ENCODE peak calls at places on chromosomes 4 and X, in six cellular contexts. O is A549, I is K562, A is HepG2, E is GM12878, K is endothelial cell of umbilical vein. H is an unnamed sample.

GRCh38 chr4:160129439-160129838 is 1026.6 kb downstream of the RAPGEF2 start:
- DNase-seq in O (peak), I (no peak), A (no peak), E (no peak), K (no peak), H (no peak)

GRCh38 chr4:174198396-174199179 is 84.9 kb downstream of the FBXO8 start:
- DNase-seq in O (peak), I (peak), A (no peak), E (no peak), K (peak), H (no peak)

GRCh38 chr4:137502730-137503129 is 29.6 kb downstream of the PCDH18 start:
- DNase-seq in O (no peak), I (no peak), A (no peak), E (no peak), K (no peak), H (no peak)

GRCh38 chrX:21711126-21711847 is 46.6 kb downstream of the SMPX start:
- DNase-seq in O (no peak), I (no peak), A (no peak), E (no peak), K (no peak), H (no peak)

GRCh38 chr4:79653871-79654270 is 245.8 kb upstream of the GK2 start:
- DNase-seq in O (no peak), I (no peak), A (no peak), E (no peak), K (no peak), H (no peak)

GRCh38 chr4:153023692-153024394 is 87.7 kb downstream of the FHDC1 start:
- DNase-seq in O (no peak), I (peak), A (no peak), E (no peak), K (no peak), H (peak)

GRCh38 chr4:120517966-120518365 is 404.6 kb downstream of the PRDM5 start:
- DNase-seq in O (peak), I (no peak), A (peak), E (peak), K (peak), H (peak)

GRCh38 chr4:19577121-19577520 is 674.6 kb upstream of the SLIT2 start:
- DNase-seq in O (no peak), I (no peak), A (no peak), E (no peak), K (no peak), H (no peak)

GRCh38 chrX:38028300-38028699 is 21.9 kb downstream of the SYTL5 start:
- DNase-seq in O (no peak), I (no peak), A (no peak), E (no peak), K (no peak), H (no peak)

GRCh38 chr4:139899346-139899745 is 233.7 kb downstream of the MGST2 start:
- DNase-seq in O (no peak), I (no peak), A (no peak), E (no peak), K (no peak), H (no peak)

GRCh38 chr4:98801259-98801725 is 127.6 kb downstream of the EIF4E start:
- DNase-seq in O (no peak), I (peak), A (no peak), E (no peak), K (no peak), H (no peak)

GRCh38 chr4:528296-528695 is 29.3 kb downstream of the PIGG start:
- DNase-seq in O (no peak), I (no peak), A (no peak), E (no peak), K (no peak), H (no peak)

GRCh38 chr4:76011700-76012387 is 4.5 kb upstream of the CXCL9 start:
- DNase-seq in O (no peak), I (no peak), A (no peak), E (peak), K (peak), H (no peak)

GRCh38 chr4:167222098-167222497 is 12.2 kb downstream of the SPOCK3 start:
- DNase-seq in O (no peak), I (no peak), A (no peak), E (peak), K (no peak), H (peak)

GRCh38 chr4:189941005-189941450 is 356 bp downstream of the FRG1 start:
- DNase-seq in O (no peak), I (no peak), A (no peak), E (no peak), K (no peak), H (no peak)

GRCh38 chrX:15714529-15714928 is 23.5 kb upstream of the CA5B start:
- DNase-seq in O (no peak), I (no peak), A (no peak), E (no peak), K (peak), H (no peak)

GRCh38 chrX:46575991-46576392 is 2.4 kb downstream of the CHST7 start:
- DNase-seq in O (no peak), I (no peak), A (peak), E (no peak), K (peak), H (no peak)

GRCh38 chrX:129755779-129756650 is 17.2 kb downstream of the XPNPEP2 start:
- DNase-seq in O (no peak), I (peak), A (no peak), E (no peak), K (no peak), H (peak)

GRCh38 chr4:48603366-48604003 is 113.4 kb downstream of the ZAR1 start:
- DNase-seq in O (peak), I (no peak), A (peak), E (no peak), K (no peak), H (no peak)

GRCh38 chr4:69497081-69497480 is 1.4 kb upstream of the UGT2B4 start:
- DNase-seq in O (no peak), I (no peak), A (no peak), E (no peak), K (no peak), H (no peak)

GRCh38 chrX:93242897-93243296 is 430.5 kb downstream of the NAP1L3 start:
- DNase-seq in O (no peak), I (no peak), A (no peak), E (no peak), K (no peak), H (no peak)

GRCh38 chrX:47637546-47638195 is 7.9 kb upstream of the CFP start:
- DNase-seq in O (no peak), I (no peak), A (no peak), E (no peak), K (peak), H (no peak)

GRCh38 chr4:39970559-39971270 is 7.0 kb downstream of the PDS5A start:
- DNase-seq in O (peak), I (peak), A (peak), E (no peak), K (no peak), H (peak)

GRCh38 chr4:118154643-118155042 is 120.4 kb downstream of the NDST3 start:
- DNase-seq in O (no peak), I (no peak), A (no peak), E (no peak), K (no peak), H (no peak)

GRCh38 chrX:107675823-107676555 is 47.7 kb downstream of the PRPS1 start:
- DNase-seq in O (no peak), I (peak), A (no peak), E (no peak), K (no peak), H (peak)

GRCh38 chr4:82491251-82491960 is 61.0 kb downstream of the ENOPH1 start:
- DNase-seq in O (no peak), I (no peak), A (no peak), E (no peak), K (no peak), H (no peak)

GRCh38 chrX:34130980-34131744 is 952 bp downstream of the FAM47A start:
- DNase-seq in O (no peak), I (no peak), A (no peak), E (no peak), K (no peak), H (no peak)

GRCh38 chr4:140004580-140005314 is 149.2 kb downstream of the MAML3 start:
- DNase-seq in O (no peak), I (no peak), A (no peak), E (no peak), K (peak), H (no peak)

GRCh38 chr4:23999714-24000113 is 109.9 kb upstream of the PPARGC1A start:
- DNase-seq in O (no peak), I (no peak), A (no peak), E (no peak), K (no peak), H (no peak)

GRCh38 chr4:3226944-3227343 is 22.0 kb upstream of the MSANTD1 start:
- DNase-seq in O (no peak), I (no peak), A (no peak), E (no peak), K (no peak), H (no peak)

GRCh38 chr4:7389719-7390118 is 45.0 kb downstream of the PSAPL1 start:
- DNase-seq in O (no peak), I (no peak), A (no peak), E (no peak), K (no peak), H (no peak)

GRCh38 chr4:98625399-98625798 is 33.0 kb downstream of the TSPAN5 start:
- DNase-seq in O (no peak), I (no peak), A (no peak), E (no peak), K (peak), H (no peak)

DNA sequence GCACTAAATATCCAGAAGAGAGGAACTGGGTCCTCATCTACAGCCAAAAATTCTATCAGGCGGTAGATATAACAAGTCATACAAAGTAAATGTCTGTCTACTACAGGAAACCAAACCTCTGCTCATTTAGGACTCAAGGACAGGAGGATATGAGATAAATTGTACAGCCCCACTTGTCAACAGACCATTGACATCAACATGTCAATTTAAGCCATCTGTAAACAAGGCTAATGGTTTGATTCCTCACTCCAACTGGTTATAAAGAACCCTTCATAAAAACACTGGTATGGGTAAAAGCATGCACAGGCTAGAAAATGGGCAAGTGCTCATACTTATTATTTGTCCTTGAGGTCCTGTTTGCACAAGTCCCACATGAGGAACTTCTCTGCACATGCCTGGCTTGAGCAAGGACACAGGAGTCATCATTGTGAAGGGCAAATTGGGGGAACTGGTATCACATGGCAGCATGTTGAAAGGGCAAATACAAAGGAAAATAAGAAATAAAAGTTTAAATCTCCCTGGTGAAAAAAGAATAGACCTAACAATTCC is 13.2 kb downstream of the RTL8B start:
- DNase-seq in O (no peak), I (no peak), A (peak), E (no peak), K (no peak), H (peak)
- TF ChIP-seq MYC in O (no peak), I (no peak), A (no peak), E (no peak), K (no peak), H (no peak)

DNA sequence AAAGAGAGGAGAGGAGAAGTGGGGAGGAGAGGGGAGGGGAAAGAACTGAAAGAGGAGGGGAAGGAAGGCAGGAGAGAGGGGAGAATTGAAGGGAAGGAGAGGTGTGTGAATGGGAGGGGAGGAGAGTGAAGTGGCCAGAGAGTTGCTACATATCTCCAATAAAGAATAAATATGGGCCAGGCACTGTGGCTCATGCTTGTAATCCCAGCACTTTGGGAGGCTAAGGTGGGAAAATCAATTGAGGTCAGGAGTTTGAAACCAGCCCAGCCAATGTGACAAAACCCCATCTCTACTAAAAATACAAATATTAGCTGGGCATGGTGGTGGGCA is 482.4 kb downstream of the NAF1 start:
- DNase-seq in O (no peak), I (no peak), A (no peak), E (no peak), K (no peak), H (no peak)
- TF ChIP-seq MAX in O (no peak), I (no peak), A (no peak), E (no peak), K (no peak), H (no peak)

DNA sequence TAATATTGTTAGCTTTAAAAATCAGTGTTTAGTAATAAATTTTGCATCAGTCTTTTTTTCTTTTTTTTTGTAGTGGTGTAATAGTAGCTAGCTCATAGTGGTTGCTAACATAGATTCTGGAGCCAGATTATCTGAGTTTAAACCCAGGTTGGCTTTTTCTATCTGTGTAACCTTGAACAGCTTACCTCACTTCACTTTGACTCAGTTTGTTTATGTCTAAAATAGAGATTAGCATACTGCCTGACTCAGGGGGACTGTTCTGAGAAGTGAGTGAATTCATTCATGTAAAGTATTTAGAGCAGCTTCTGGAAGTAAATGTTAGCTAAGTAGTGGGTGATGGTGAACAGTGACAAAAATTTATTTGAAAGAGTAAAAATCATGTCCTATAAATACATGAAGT is 32.9 kb downstream of the CPEB2 start:
- DNase-seq in O (no peak), I (peak), A (peak), E (no peak), K (peak), H (no peak)
- TF ChIP-seq POLR2A in O (no peak), I (no peak), A (no peak), E (no peak), K (no peak), H (no peak)

GRCh38 chr4:188778880-188779279 is 639.6 kb downstream of the TRIML1 start:
- DNase-seq in O (no peak), I (no peak), A (no peak), E (no peak), K (no peak), H (no peak)
- TF ChIP-seq MYC in O (no peak), I (no peak), A (no peak), E (no peak), K (no peak), H (no peak)

GRCh38 chr4:6233943-6234342 is 33.6 kb upstream of the JAKMIP1 start:
- DNase-seq in O (no peak), I (no peak), A (no peak), E (no peak), K (no peak), H (no peak)
- TF ChIP-seq MAX in O (no peak), I (no peak), A (no peak), E (no peak), K (no peak), H (no peak)

DNA sequence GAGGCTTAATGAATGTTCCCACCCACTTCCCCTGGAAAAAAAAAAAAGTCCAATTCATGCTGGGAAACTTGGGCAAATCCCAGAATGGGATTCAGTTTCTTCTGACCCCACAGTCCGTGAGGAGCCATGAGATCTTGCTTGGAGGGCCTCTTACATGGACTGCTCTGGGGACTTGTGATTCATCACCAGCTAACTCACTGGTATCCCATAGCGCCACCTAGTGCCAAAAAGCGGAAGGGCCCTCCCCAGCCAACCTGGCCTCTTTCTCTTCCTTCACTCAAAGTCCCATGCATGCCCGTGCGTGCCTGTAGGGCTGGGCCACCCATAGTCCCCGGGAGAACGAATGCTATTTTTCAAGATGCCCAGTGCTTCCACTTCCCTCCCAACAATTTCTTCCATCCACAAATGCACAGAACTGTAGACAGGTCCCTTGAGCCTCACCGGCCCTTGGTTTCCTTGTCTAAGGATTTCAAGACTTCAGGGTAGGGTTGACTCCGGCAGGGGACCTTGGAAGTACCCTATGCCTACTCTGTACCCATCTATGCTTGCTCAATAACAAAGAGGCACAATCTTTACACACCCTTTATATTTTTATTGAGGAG is 5.1 kb downstream of the RTL5 start:
- DNase-seq in O (peak), I (peak), A (peak), E (no peak), K (peak), H (peak)
- TF ChIP-seq POLR2A in O (no peak), I (no peak), A (no peak), E (no peak), K (no peak), H (no peak)

H was measured in NB4.